ENCODE peak calls at places on chromosome 17, in ten cellular contexts. D is left ventricle myocardium inferior; V is mesenchymal stem cell; J is SK-N-SH; T is effector memory CD4-positive, alpha-beta T cell; K is transverse colon; L is GM23248; F is fibroblast of lung; Q is heart right ventricle; M is neuronal stem cell. H is an unnamed sample.

GRCh38 chr17:1286379-1287106 is 7.1 kb downstream of the TRARG1 start:
- DNase-seq in V (no peak), K (no peak), M (no peak), D (no peak), J (no peak), L (no peak), Q (no peak), F (no peak), T (no peak), H (no peak)

GRCh38 chr17:8869416-8869815 is 1.9 kb upstream of the PIK3R6 start:
- DNase-seq in J (no peak), D (no peak), K (no peak), F (no peak), T (no peak), Q (no peak), V (no peak), M (no peak), L (no peak), H (no peak)

GRCh38 chr17:193841-194806 is 12.7 kb upstream of the DOC2B start:
- DNase-seq in M (no peak), J (no peak), D (no peak), K (no peak), T (no peak), Q (no peak), F (no peak), L (no peak), V (no peak), H (peak; percentile 54)

GRCh38 chr17:7548585-7549400 is at the start of gene TNFSF12:
- DNase-seq in K (peak; percentile 72), L (peak; percentile 66), F (peak; percentile 25), M (no peak), V (peak; percentile 40), D (peak; percentile 79), J (peak; percentile 92), Q (peak; percentile 83), T (peak; percentile 33), H (peak; percentile 92)

GRCh38 chr17:42784361-42784760 is 4.0 kb downstream of the WNK4 start:
- DNase-seq in F (no peak), D (no peak), K (no peak), J (no peak), V (no peak), L (no peak), M (no peak), Q (no peak), T (no peak), H (no peak)

GRCh38 chr17:17151541-17151940 is 54.6 kb downstream of the PLD6 start:
- DNase-seq in D (no peak), Q (no peak), V (peak; percentile 69), M (no peak), L (peak; percentile 75), T (no peak), F (no peak), J (no peak), K (no peak), H (no peak)

GRCh38 chr17:26766743-26767142 is 527.2 kb upstream of the WSB1 start:
- DNase-seq in L (no peak), F (no peak), V (no peak), M (no peak), D (no peak), J (no peak), T (no peak), K (no peak), Q (no peak), H (no peak)

GRCh38 chr17:28057731-28058246 is 15.3 kb downstream of the NLK start:
- DNase-seq in L (peak; percentile 57), F (peak; percentile 42), Q (no peak), K (no peak), D (no peak), V (peak; percentile 81), M (no peak), J (no peak), T (no peak), H (no peak)

GRCh38 chr17:16593356-16594102 is 24.5 kb upstream of the ZNF287 start:
- DNase-seq in Q (no peak), L (peak; percentile 29), T (no peak), M (no peak), V (peak; percentile 17), F (peak; percentile 74), D (no peak), K (no peak), J (no peak), H (no peak)

GRCh38 chr17:75321506-75321905 is 32.3 kb upstream of the SLC25A19 start:
- DNase-seq in V (no peak), K (no peak), F (no peak), D (no peak), M (no peak), Q (no peak), L (no peak), J (no peak), T (no peak), H (no peak)
- H3K4me3 ChIP-seq in V (no peak overlapping the region), K (no peak overlapping the region), F (no peak overlapping the region), D (no peak overlapping the region), M (no peak overlapping the region), Q (no peak overlapping the region), L (no peak overlapping the region), J (no peak overlapping the region), T (no peak overlapping the region), H (no peak overlapping the region)

GRCh38 chr17:79269620-79270019 is 195.0 kb downstream of the ENGASE start:
- DNase-seq in V (no peak), F (no peak), J (no peak), L (no peak), K (no peak), T (no peak), M (no peak), D (no peak), Q (no peak), H (peak; percentile 68)

GRCh38 chr17:79276824-79277223 is 202.2 kb downstream of the ENGASE start:
- DNase-seq in L (peak; percentile 21), V (no peak), T (no peak), M (no peak), K (no peak), D (no peak), F (no peak), Q (no peak), J (no peak), H (no peak)

GRCh38 chr17:79272220-79272619 is 197.6 kb downstream of the ENGASE start:
- DNase-seq in K (no peak), Q (no peak), T (no peak), M (no peak), J (peak; percentile 90), L (no peak), F (no peak), V (no peak), D (no peak), H (no peak)

GRCh38 chr17:79272666-79273219 is 198.1 kb downstream of the ENGASE start:
- DNase-seq in M (no peak), J (peak; percentile 85), V (no peak), Q (no peak), F (no peak), K (no peak), D (no peak), T (no peak), L (peak; percentile 57), H (no peak)

GRCh38 chr17:79273660-79274059 is 199.0 kb downstream of the ENGASE start:
- DNase-seq in J (no peak), K (no peak), T (no peak), V (no peak), Q (no peak), F (no peak), L (no peak), D (no peak), M (no peak), H (no peak)
- H3K27me3 ChIP-seq in J (peaks cover 9% of the 10 kb centered on the region), K (peaks cover 13% of the 10 kb centered on the region), T (no peaks in the 10 kb centered on the region), V (peaks cover 52% of the 10 kb centered on the region), Q (peaks cover 76% of the 10 kb centered on the region), F (no peaks in the 10 kb centered on the region), L (peaks cover 11% of the 10 kb centered on the region), D (peaks cover 95% of the 10 kb centered on the region), M (no peaks in the 10 kb centered on the region), H (no peaks in the 10 kb centered on the region)

GRCh38 chr17:18920911-18921441 is 31.0 kb upstream of the SLC5A10 start:
- DNase-seq in D (no peak), J (no peak), V (peak; percentile 19), M (no peak), K (peak; percentile 15), T (no peak), F (no peak), Q (no peak), L (peak; percentile 56), H (no peak)
- H3K4me3 ChIP-seq in D (no peak overlapping the region), J (no peak overlapping the region), V (no peak overlapping the region), M (no peak overlapping the region), K (no peak overlapping the region), T (peak overlapping the region; percentile 2), F (no peak overlapping the region), Q (no peak overlapping the region), L (no peak overlapping the region), H (no peak overlapping the region)

GRCh38 chr17:39230361-39230760 is 4.6 kb upstream of the STAC2 start:
- DNase-seq in Q (no peak), D (no peak), J (no peak), K (no peak), L (no peak), F (no peak), T (no peak), V (no peak), M (no peak), H (no peak)
- H3K27me3 ChIP-seq in Q (peaks cover 83% of the 10 kb centered on the region), D (peaks cover 97% of the 10 kb centered on the region), J (no peaks in the 10 kb centered on the region), K (peaks cover 77% of the 10 kb centered on the region), L (peaks cover 9% of the 10 kb centered on the region), F (peaks cover 20% of the 10 kb centered on the region), T (peaks cover 19% of the 10 kb centered on the region), V (peaks cover 28% of the 10 kb centered on the region), M (peaks cover 7% of the 10 kb centered on the region), H (peaks cover 11% of the 10 kb centered on the region)

GRCh38 chr17:20066253-20066652 is 57.1 kb downstream of the SPECC1 start:
- DNase-seq in Q (no peak), T (no peak), L (peak; percentile 86), V (no peak), K (no peak), F (peak; percentile 76), J (no peak), D (peak; percentile 49), M (no peak), H (no peak)
- H3K4me3 ChIP-seq in Q (no peak overlapping the region), T (no peak overlapping the region), L (no peak overlapping the region), V (no peak overlapping the region), K (no peak overlapping the region), F (no peak overlapping the region), J (no peak overlapping the region), D (no peak overlapping the region), M (no peak overlapping the region), H (no peak overlapping the region)

GRCh38 chr17:80922580-80923160 is 69.0 kb upstream of the CHMP6 start:
- DNase-seq in L (no peak), K (no peak), Q (no peak), M (no peak), V (no peak), T (no peak), J (peak; percentile 31), D (no peak), F (no peak), H (no peak)
- H3K27me3 ChIP-seq in L (no peaks in the 10 kb centered on the region), K (no peaks in the 10 kb centered on the region), Q (no peaks in the 10 kb centered on the region), M (no peaks in the 10 kb centered on the region), V (no peaks in the 10 kb centered on the region), T (no peaks in the 10 kb centered on the region), J (no peaks in the 10 kb centered on the region), D (no peaks in the 10 kb centered on the region), F (no peaks in the 10 kb centered on the region), H (no peaks in the 10 kb centered on the region)

GRCh38 chr17:40107266-40107980 is 7.0 kb upstream of the NR1D1 start:
- DNase-seq in L (peak; percentile 55), K (no peak), J (no peak), Q (no peak), M (no peak), F (no peak), T (no peak), V (peak; percentile 78), D (peak; percentile 25), H (peak; percentile 30)
- H3K4me3 ChIP-seq in L (peak overlapping the region; percentile 31), K (no peak overlapping the region), J (no peak overlapping the region), Q (no peak overlapping the region), M (no peak overlapping the region), F (no peak overlapping the region), T (no peak overlapping the region), V (no peak overlapping the region), D (peak overlapping the region; percentile 26), H (no peak overlapping the region)